ENCODE peak calls at places on chromosome 4, in five cellular contexts. One of them, this sample, is unnamed.

GRCh38 chr4:42296196-42296595 is 101.1 kb upstream of the SHISA3 start:
- DNase-seq in H9: no peak
- DNase-seq in NCI-H1436: no peak
- DNase-seq in DMS79 treated with DMSO at 0.1 percent for 48 hours: no peak
- DNase-seq in lung: no peak
- DNase-seq in this sample: no peak

GRCh38 chr4:10593130-10593529 is 91.4 kb downstream of the CLNK start:
- DNase-seq in H9: peak; percentile 68
- DNase-seq in NCI-H1436: no peak
- DNase-seq in DMS79 treated with DMSO at 0.1 percent for 48 hours: no peak
- DNase-seq in lung: no peak
- DNase-seq in this sample: no peak

GRCh38 chr4:15003441-15003890 is 1.2 kb downstream of the CPEB2 start:
- DNase-seq in H9: peak; percentile 52
- DNase-seq in NCI-H1436: no peak
- DNase-seq in DMS79 treated with DMSO at 0.1 percent for 48 hours: no peak
- DNase-seq in lung: peak; percentile 59
- DNase-seq in this sample: no peak

GRCh38 chr4:960140-960735 is 13.1 kb downstream of the DGKQ start:
- DNase-seq in H9: no peak
- DNase-seq in NCI-H1436: no peak
- DNase-seq in DMS79 treated with DMSO at 0.1 percent for 48 hours: no peak
- DNase-seq in lung: no peak
- DNase-seq in this sample: no peak

GRCh38 chr4:90209922-90210321 is 82.7 kb downstream of the CCSER1 start:
- DNase-seq in H9: no peak
- DNase-seq in NCI-H1436: no peak
- DNase-seq in DMS79 treated with DMSO at 0.1 percent for 48 hours: no peak
- DNase-seq in lung: no peak
- DNase-seq in this sample: no peak

GRCh38 chr4:168432419-168433146 is 47.7 kb downstream of the DDX60L start:
- DNase-seq in H9: no peak
- DNase-seq in NCI-H1436: no peak
- DNase-seq in DMS79 treated with DMSO at 0.1 percent for 48 hours: no peak
- DNase-seq in lung: no peak
- DNase-seq in this sample: no peak

GRCh38 chr4:8103991-8104390 is 54.6 kb downstream of the ABLIM2 start:
- DNase-seq in H9: no peak
- DNase-seq in NCI-H1436: no peak
- DNase-seq in DMS79 treated with DMSO at 0.1 percent for 48 hours: no peak
- DNase-seq in lung: no peak
- DNase-seq in this sample: no peak

GRCh38 chr4:67933755-67934154 is 29.5 kb downstream of the TMPRSS11A start:
- DNase-seq in H9: no peak
- DNase-seq in NCI-H1436: no peak
- DNase-seq in DMS79 treated with DMSO at 0.1 percent for 48 hours: no peak
- DNase-seq in lung: no peak
- DNase-seq in this sample: no peak

GRCh38 chr4:100372432-100372831 is 145.4 kb downstream of the EMCN start:
- DNase-seq in H9: no peak
- DNase-seq in NCI-H1436: no peak
- DNase-seq in DMS79 treated with DMSO at 0.1 percent for 48 hours: no peak
- DNase-seq in lung: no peak
- DNase-seq in this sample: no peak

GRCh38 chr4:173181769-173182374 is 13.3 kb downstream of the GALNT7 start:
- DNase-seq in H9: no peak
- DNase-seq in NCI-H1436: no peak
- DNase-seq in DMS79 treated with DMSO at 0.1 percent for 48 hours: no peak
- DNase-seq in lung: no peak
- DNase-seq in this sample: no peak

GRCh38 chr4:153255233-153255632 is 51.0 kb downstream of the TRIM2 start:
- DNase-seq in H9: no peak
- DNase-seq in NCI-H1436: no peak
- DNase-seq in DMS79 treated with DMSO at 0.1 percent for 48 hours: no peak
- DNase-seq in lung: no peak
- DNase-seq in this sample: no peak

GRCh38 chr4:176054942-176055341 is 10.7 kb upstream of the WDR17 start:
- DNase-seq in H9: no peak
- DNase-seq in NCI-H1436: no peak
- DNase-seq in DMS79 treated with DMSO at 0.1 percent for 48 hours: no peak
- DNase-seq in lung: no peak
- DNase-seq in this sample: no peak

GRCh38 chr4:107734120-107734519 is 14.1 kb upstream of the PAPSS1 start:
- DNase-seq in H9: peak; percentile 52
- DNase-seq in NCI-H1436: no peak
- DNase-seq in DMS79 treated with DMSO at 0.1 percent for 48 hours: no peak
- DNase-seq in lung: no peak
- DNase-seq in this sample: no peak

GRCh38 chr4:150131581-150132228 is 53.5 kb downstream of the DCLK2 start:
- DNase-seq in H9: no peak
- DNase-seq in NCI-H1436: no peak
- DNase-seq in DMS79 treated with DMSO at 0.1 percent for 48 hours: no peak
- DNase-seq in lung: no peak
- DNase-seq in this sample: no peak

GRCh38 chr4:133081246-133081645 is 67.8 kb upstream of the PCDH10 start:
- DNase-seq in H9: no peak
- DNase-seq in NCI-H1436: no peak
- DNase-seq in DMS79 treated with DMSO at 0.1 percent for 48 hours: no peak
- DNase-seq in lung: no peak
- DNase-seq in this sample: no peak

GRCh38 chr4:138834029-138834428 is 181.6 kb upstream of the NOCT start:
- DNase-seq in H9: no peak
- DNase-seq in NCI-H1436: no peak
- DNase-seq in DMS79 treated with DMSO at 0.1 percent for 48 hours: no peak
- DNase-seq in lung: no peak
- DNase-seq in this sample: no peak

GRCh38 chr4:100461796-100462195 is 56.0 kb downstream of the EMCN start:
- DNase-seq in H9: no peak
- DNase-seq in NCI-H1436: no peak
- DNase-seq in DMS79 treated with DMSO at 0.1 percent for 48 hours: no peak
- DNase-seq in lung: no peak
- DNase-seq in this sample: no peak

GRCh38 chr4:83866821-83867220 is 330.9 kb downstream of the GPAT3 start:
- DNase-seq in H9: no peak
- DNase-seq in NCI-H1436: no peak
- DNase-seq in DMS79 treated with DMSO at 0.1 percent for 48 hours: no peak
- DNase-seq in lung: no peak
- DNase-seq in this sample: no peak

GRCh38 chr4:110033994-110034393 is 121.3 kb downstream of the EGF start:
- DNase-seq in H9: no peak
- DNase-seq in NCI-H1436: no peak
- DNase-seq in DMS79 treated with DMSO at 0.1 percent for 48 hours: no peak
- DNase-seq in lung: no peak
- DNase-seq in this sample: no peak

GRCh38 chr4:183353557-183353956 is 31.3 kb upstream of the CLDN24 start:
- DNase-seq in H9: no peak
- DNase-seq in NCI-H1436: no peak
- DNase-seq in DMS79 treated with DMSO at 0.1 percent for 48 hours: no peak
- DNase-seq in lung: no peak
- DNase-seq in this sample: no peak

GRCh38 chr4:15402974-15403373 is 24.9 kb upstream of the C1QTNF7 start:
- DNase-seq in H9: no peak
- DNase-seq in NCI-H1436: no peak
- DNase-seq in DMS79 treated with DMSO at 0.1 percent for 48 hours: no peak
- DNase-seq in lung: no peak
- DNase-seq in this sample: no peak

GRCh38 chr4:151540728-151541437 is 131.9 kb downstream of the FHIP1A start:
- DNase-seq in H9: no peak
- DNase-seq in NCI-H1436: peak; percentile 66
- DNase-seq in DMS79 treated with DMSO at 0.1 percent for 48 hours: peak; percentile 26
- DNase-seq in lung: no peak
- DNase-seq in this sample: no peak

GRCh38 chr4:146432065-146432464 is 89.7 kb downstream of the SLC10A7 start:
- DNase-seq in H9: no peak
- DNase-seq in NCI-H1436: no peak
- DNase-seq in DMS79 treated with DMSO at 0.1 percent for 48 hours: no peak
- DNase-seq in lung: no peak
- DNase-seq in this sample: no peak